ENCODE peak calls at places on chromosomes 5 and 9, in eight cellular contexts. Z, F, T, H, A, R, M and E are unnamed samples.

GRCh38 chr5:118405650-118406061 is 582.7 kb downstream of the DTWD2 start:
- DNase-seq in Z (no peak), F (no peak), T (no peak), H (no peak), A (no peak), R (no peak), M (no peak), E (peak; percentile 66)

GRCh38 chr5:93421987-93422391 is 159.0 kb downstream of the NR2F1-AS1 start:
- DNase-seq in Z (no peak), F (no peak), T (no peak), H (no peak), A (no peak), R (no peak), M (no peak), E (no peak)

GRCh38 chr5:68315679-68316271 is 100.2 kb downstream of the PIK3R1 start:
- DNase-seq in Z (no peak), F (no peak), T (no peak), H (no peak), A (no peak), R (no peak), M (no peak), E (peak; percentile 76)

GRCh38 chr9:107732781-107733529 is 243.4 kb upstream of the KLF4 start:
- DNase-seq in Z (peak; percentile 54), F (peak; percentile 49), T (peak; percentile 39), H (no peak), A (peak; percentile 70), R (no peak), M (peak; percentile 73), E (no peak)

GRCh38 chr9:88796947-88797346 is 194.3 kb upstream of the S1PR3 start:
- DNase-seq in Z (no peak), F (no peak), T (no peak), H (no peak), A (no peak), R (no peak), M (no peak), E (no peak)

GRCh38 chr9:89920131-89920530 is 315.3 kb downstream of the GADD45G start:
- DNase-seq in Z (no peak), F (no peak), T (no peak), H (no peak), A (no peak), R (no peak), M (no peak), E (no peak)

GRCh38 chr5:150139334-150139733 is 16.3 kb downstream of the PDGFRB start:
- DNase-seq in Z (no peak), F (no peak), T (no peak), H (no peak), A (no peak), R (no peak), M (peak; percentile 92), E (no peak)

GRCh38 chr5:152142845-152143469 is 218.3 kb upstream of the GLRA1 start:
- DNase-seq in Z (peak; percentile 38), F (peak; percentile 55), T (peak; percentile 28), H (peak; percentile 29), A (peak; percentile 12), R (peak; percentile 61), M (peak; percentile 50), E (peak; percentile 79)

GRCh38 chr9:134128727-134129679 is 6.9 kb upstream of the WDR5 start:
- DNase-seq in Z (no peak), F (no peak), T (no peak), H (no peak), A (peak; percentile 34), R (no peak), M (no peak), E (peak; percentile 77)

GRCh38 chr5:157189223-157189622 is 8.6 kb downstream of the ITK start:
- DNase-seq in Z (no peak), F (no peak), T (no peak), H (no peak), A (no peak), R (no peak), M (no peak), E (no peak)

GRCh38 chr5:71651554-71651953 is 64.4 kb downstream of the MCCC2 start:
- DNase-seq in Z (no peak), F (no peak), T (no peak), H (no peak), A (no peak), R (no peak), M (no peak), E (no peak)

GRCh38 chr5:173626501-173626812 is 10.0 kb upstream of the BOD1 start:
- DNase-seq in Z (no peak), F (no peak), T (no peak), H (no peak), A (no peak), R (no peak), M (no peak), E (no peak)

GRCh38 chr5:51382759-51383493 is at the start of gene ISL1:
- DNase-seq in Z (no peak), F (peak; percentile 94), T (peak; percentile 29), H (no peak), A (peak; percentile 20), R (no peak), M (peak; percentile 55), E (no peak)

GRCh38 chr9:99820330-99821186 is 1.1 kb upstream of the NR4A3 start:
- DNase-seq in Z (peak; percentile 73), F (peak; percentile 68), T (peak; percentile 64), H (peak; percentile 78), A (peak; percentile 77), R (no peak), M (peak; percentile 89), E (peak; percentile 86)

GRCh38 chr9:99819484-99820329 is 2.0 kb upstream of the NR4A3 start:
- DNase-seq in Z (peak; percentile 97), F (peak; percentile 91), T (peak; percentile 85), H (peak; percentile 92), A (peak; percentile 85), R (no peak), M (peak; percentile 96), E (peak; percentile 99)

GRCh38 chr9:99822096-99822595 is 461 bp downstream of the NR4A3 start:
- DNase-seq in Z (no peak), F (no peak), T (peak; percentile 6), H (peak; percentile 57), A (no peak), R (no peak), M (no peak), E (peak; percentile 93)

GRCh38 chr9:99822596-99823391 is 1.1 kb downstream of the NR4A3 start:
- DNase-seq in Z (peak; percentile 37), F (peak; percentile 42), T (peak; percentile 16), H (peak; percentile 47), A (peak; percentile 21), R (no peak), M (peak; percentile 51), E (peak; percentile 85)

GRCh38 chr9:99821187-99822095 is at the start of gene NR4A3:
- DNase-seq in Z (peak; percentile 94), F (peak; percentile 96), T (peak; percentile 95), H (peak; percentile 91), A (peak; percentile 92), R (no peak), M (peak; percentile 99), E (peak; percentile 95)
- TF ChIP-seq CTCF in Z (peak; percentile 73), F (peak; percentile 52), T (peak; percentile 76), H (peak; percentile 60), A (no peak), R (no peak), M (peak; percentile 36), E (peak; percentile 8)

DNA sequence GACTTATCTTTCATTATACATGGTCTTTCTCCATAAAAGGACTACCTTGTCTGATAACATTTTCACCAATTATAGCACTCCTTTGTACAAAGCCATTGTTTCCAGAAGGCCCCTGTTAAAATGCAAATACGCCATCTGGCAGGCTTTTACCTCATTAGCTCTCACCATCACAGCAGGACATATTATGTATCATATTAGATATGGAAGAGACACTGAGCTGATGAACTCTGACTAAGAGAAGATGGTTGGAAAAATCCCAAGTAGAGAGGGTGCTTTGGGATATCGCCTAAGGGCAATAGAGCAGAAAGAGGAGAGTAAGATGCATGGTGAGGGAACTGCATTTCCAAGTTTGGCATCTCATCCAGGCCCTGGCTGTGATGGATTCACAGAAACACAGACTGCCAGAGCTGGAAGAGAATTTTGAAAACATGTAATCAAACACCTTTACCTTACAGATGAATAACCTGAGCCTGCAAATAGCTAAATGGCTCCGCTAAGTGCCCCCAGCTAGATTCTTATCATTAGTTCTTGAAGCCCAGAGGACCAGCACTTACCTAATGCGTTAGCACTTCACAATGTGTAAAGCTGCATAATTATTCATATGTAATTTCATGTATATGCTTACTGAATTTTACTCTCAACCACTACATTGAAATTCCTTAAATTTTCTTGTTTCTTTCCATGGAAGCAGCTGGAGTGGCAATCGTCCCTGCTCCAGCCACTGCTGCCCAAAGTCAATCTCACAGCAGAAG is 393.6 kb upstream of the IZUMO3 start:
- DNase-seq in Z (no peak), F (no peak), T (no peak), H (no peak), A (no peak), R (no peak), M (no peak), E (no peak)
- TF ChIP-seq POLR2A in Z (no peak), F (no peak), T (no peak), H (no peak), A (no peak), R (no peak), M (no peak), E (no peak)

GRCh38 chr5:73379435-73379834 is 69.1 kb downstream of the FOXD1 start:
- DNase-seq in Z (no peak), F (no peak), T (no peak), H (no peak), A (no peak), R (no peak), M (no peak), E (no peak)
- H3K27me3 ChIP-seq in Z (peaks cover 40% of the 10 kb centered on the region), F (peaks cover 18% of the 10 kb centered on the region), T (peaks cover 26% of the 10 kb centered on the region), H (no peaks in the 10 kb centered on the region), A (no peaks in the 10 kb centered on the region), R (peaks cover 49% of the 10 kb centered on the region), M (no peaks in the 10 kb centered on the region), E (peaks cover 68% of the 10 kb centered on the region)

DNA sequence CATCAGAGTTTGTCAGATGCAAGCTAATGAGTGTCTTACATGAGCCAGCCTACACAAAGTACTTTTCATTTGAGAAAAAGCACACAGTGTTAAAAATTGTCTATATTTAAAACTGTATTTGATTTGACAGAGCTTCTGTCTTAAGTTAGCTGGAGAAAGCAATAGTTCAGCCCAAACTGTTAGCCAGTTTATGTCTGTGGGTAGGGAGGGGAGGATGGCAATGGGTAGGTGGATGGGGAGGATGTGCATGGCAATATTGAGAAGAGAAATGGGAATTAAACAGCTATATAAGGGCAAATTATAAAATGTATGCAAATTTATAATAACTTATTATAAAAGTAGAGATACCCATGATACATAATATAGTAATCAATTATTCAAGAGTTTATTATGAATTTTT is 31.3 kb downstream of the CDH9 start:
- DNase-seq in Z (no peak), F (no peak), T (no peak), H (no peak), A (no peak), R (no peak), M (no peak), E (no peak)
- TF ChIP-seq CTCF in Z (no peak), F (no peak), T (no peak), H (no peak), A (no peak), R (no peak), M (no peak), E (no peak)

GRCh38 chr5:139482050-139482889 is at the start of gene STING1:
- DNase-seq in Z (peak; percentile 78), F (peak; percentile 85), T (peak; percentile 89), H (peak; percentile 63), A (peak; percentile 88), R (no peak), M (peak; percentile 98), E (peak; percentile 88)
- TF ChIP-seq POLR2A in Z (no peak), F (no peak), T (peak; percentile 27), H (no peak), A (no peak), R (no peak), M (no peak), E (no peak)